ENCODE peak calls at places on chromosomes 3 and 15, in nine cellular contexts. H is globus pallidus, I is glutamatergic neuron, F is EH, G is caudate nucleus, P is NCI-H1436, Z is AG09319, C is heart left ventricle, V is WTC11. W is an unnamed sample.

GRCh38 chr3:113912551-113913246 is 35.1 kb upstream of the ZDHHC23 start:
- DNase-seq in P (peak), F (peak), H (peak), I (no peak), Z (peak), G (peak), C (no peak), V (peak), W (peak)

GRCh38 chr3:50624634-50625033 is 7.7 kb downstream of the MAPKAPK3 start:
- DNase-seq in F (no peak), Z (no peak), H (no peak), V (no peak), I (no peak), P (no peak), G (no peak), C (no peak), W (no peak)

GRCh38 chr3:158434412-158435038 is 136.5 kb upstream of the MLF1 start:
- DNase-seq in Z (peak), V (peak), I (peak), G (peak), F (peak), P (peak), H (peak), C (peak), W (peak)

GRCh38 chr15:63481105-63481810 is 23.1 kb upstream of the USP3 start:
- DNase-seq in P (no peak), G (no peak), V (no peak), Z (no peak), F (peak), I (no peak), H (no peak), C (no peak), W (no peak)

GRCh38 chr15:52008698-52009434 is 10.2 kb upstream of the MAPK6 start:
- DNase-seq in C (no peak), P (no peak), V (no peak), H (no peak), I (no peak), G (no peak), Z (no peak), F (no peak), W (no peak)

GRCh38 chr3:155853214-155854146 is 747 bp downstream of the SLC33A1 start:
- DNase-seq in V (peak), F (peak), I (peak), P (no peak), G (no peak), C (no peak), Z (no peak), H (no peak), W (no peak)

GRCh38 chr15:65292938-65293518 is 2.8 kb upstream of the RNU5A-1 start:
- DNase-seq in H (no peak), F (no peak), Z (no peak), V (no peak), P (no peak), G (no peak), C (no peak), I (no peak), W (no peak)

GRCh38 chr15:85479071-85479647 is 98.8 kb downstream of the AKAP13 start:
- DNase-seq in P (no peak), I (no peak), V (no peak), F (peak), C (no peak), Z (no peak), H (no peak), G (no peak), W (no peak)

GRCh38 chr15:31160740-31161495 is 59.4 kb upstream of the TRPM1 start:
- DNase-seq in C (no peak), G (no peak), F (no peak), P (no peak), Z (no peak), H (no peak), V (no peak), I (no peak), W (no peak)

GRCh38 chr3:191373327-191373726 is 43.0 kb upstream of the UTS2B start:
- DNase-seq in G (no peak), P (no peak), F (peak), Z (no peak), V (no peak), H (no peak), C (no peak), I (no peak), W (no peak)

GRCh38 chr3:174436367-174436766 is 422.8 kb upstream of the NAALADL2 start:
- DNase-seq in I (no peak), F (no peak), C (no peak), G (no peak), V (no peak), H (no peak), P (no peak), Z (no peak), W (no peak)

GRCh38 chr15:51982013-51982769 is 10.6 kb upstream of the LEO1 start:
- DNase-seq in C (peak), H (peak), G (peak), P (peak), I (no peak), F (peak), Z (peak), V (no peak), W (peak)

GRCh38 chr3:63927623-63928280 is 15.6 kb upstream of the SCAANT1 start:
- DNase-seq in G (no peak), P (no peak), Z (no peak), H (peak), C (no peak), V (no peak), F (no peak), I (no peak), W (no peak)

GRCh38 chr15:45199136-45199810 is 11.5 kb upstream of the SHF start:
- DNase-seq in F (peak), C (no peak), H (peak), P (peak), V (peak), I (no peak), Z (no peak), G (peak), W (no peak)

GRCh38 chr3:186705882-186706780 is 11.0 kb upstream of the KNG1 start:
- DNase-seq in I (no peak), F (no peak), V (no peak), P (no peak), C (no peak), G (no peak), Z (no peak), H (no peak), W (no peak)

GRCh38 chr3:81726735-81727134 is 34.7 kb downstream of the GBE1 start:
- DNase-seq in C (no peak), G (no peak), F (peak), P (no peak), V (no peak), Z (no peak), H (no peak), I (no peak), W (no peak)

GRCh38 chr15:62464705-62465104 is 299.6 kb upstream of the C2CD4B start:
- DNase-seq in C (no peak), G (no peak), Z (no peak), P (no peak), I (no peak), F (peak), V (no peak), H (no peak), W (no peak)

GRCh38 chr3:146161725-146162047 is 702 bp upstream of the PLOD2 start:
- DNase-seq in V (no peak), P (peak), H (no peak), C (peak), I (peak), Z (no peak), F (peak), G (no peak), W (no peak)

GRCh38 chr15:56052389-56053045 is 59.1 kb upstream of the NEDD4 start:
- DNase-seq in P (peak), F (peak), C (no peak), H (peak), V (no peak), G (no peak), Z (peak), I (no peak), W (peak)

GRCh38 chr15:84818221-84819131 is 1.3 kb downstream of the ALPK3 start:
- DNase-seq in C (peak), I (no peak), P (no peak), G (no peak), Z (no peak), F (peak), H (no peak), V (peak), W (no peak)

GRCh38 chr3:10957976-10958749 is 34.4 kb upstream of the SLC6A1 start:
- DNase-seq in Z (no peak), P (no peak), G (peak), H (no peak), F (peak), V (no peak), C (peak), I (no peak), W (no peak)

W was measured in brain pericyte.